ENCODE peak calls at places on chromosomes 3 and 15, in ten cellular contexts. K is NCI-H460; H is hippocampal formation; U is stimulated activated CD4-positive, alpha-beta T cell treated with anti-CD3 and anti-CD28 coated beads, Interleukin-15, amount 100 ng/mL, for 1 hour; J is activated T-helper 9 cell treated with anti-CD3 and anti-CD28 coated beads, Interleukin-2, amount 50 U/mL, for 16 hours; O is EL; N is amygdala; T is stromal cell of bone marrow; S is GM03348; I is pancreas. Z is an unnamed sample.

GRCh38 chr15:62739507-62739906 is 303.0 kb upstream of the TPM1 start:
- DNase-seq in K (no peak), H (no peak), U (no peak), J (no peak), O (peak), N (no peak), T (no peak), S (peak), I (no peak), Z (no peak)

GRCh38 chr3:134644731-134645514 is 5.9 kb downstream of the KY start:
- DNase-seq in K (no peak), H (no peak), U (no peak), J (no peak), O (no peak), N (no peak), T (no peak), S (no peak), I (no peak), Z (no peak)

GRCh38 chr3:149600619-149601018 is 57.2 kb downstream of the WWTR1 start:
- DNase-seq in K (no peak), H (no peak), U (no peak), J (no peak), O (no peak), N (no peak), T (no peak), S (no peak), I (no peak), Z (no peak)

GRCh38 chr15:27990411-27991338 is 108.4 kb downstream of the OCA2 start:
- DNase-seq in K (no peak), H (no peak), U (no peak), J (no peak), O (no peak), N (no peak), T (no peak), S (no peak), I (no peak), Z (no peak)

GRCh38 chr3:197022405-197023231 is 7.0 kb downstream of the MELTF start:
- DNase-seq in K (no peak), H (no peak), U (no peak), J (no peak), O (no peak), N (no peak), T (no peak), S (no peak), I (no peak), Z (no peak)

GRCh38 chr15:57544840-57545239 is 46.9 kb upstream of the MYZAP start:
- DNase-seq in K (no peak), H (no peak), U (no peak), J (no peak), O (no peak), N (no peak), T (no peak), S (no peak), I (no peak), Z (no peak)

GRCh38 chr15:63942486-63943365 is 103.6 kb downstream of the DAPK2 start:
- DNase-seq in K (no peak), H (no peak), U (no peak), J (no peak), O (no peak), N (no peak), T (no peak), S (no peak), I (no peak), Z (no peak)

GRCh38 chr15:58021332-58022230 is 43.9 kb downstream of the ALDH1A2 start:
- DNase-seq in K (no peak), H (no peak), U (no peak), J (no peak), O (no peak), N (no peak), T (no peak), S (no peak), I (peak), Z (no peak)

GRCh38 chr3:171648079-171648478 is 162.2 kb downstream of the PLD1 start:
- DNase-seq in K (no peak), H (no peak), U (no peak), J (no peak), O (no peak), N (no peak), T (no peak), S (no peak), I (no peak), Z (no peak)

GRCh38 chr3:34650131-34650530 is 851.7 kb downstream of the PDCD6IP start:
- DNase-seq in K (no peak), H (no peak), U (no peak), J (no peak), O (no peak), N (no peak), T (no peak), S (no peak), I (no peak), Z (no peak)

GRCh38 chr3:45343947-45344346 is 44.4 kb upstream of the LARS2 start:
- DNase-seq in K (no peak), H (no peak), U (no peak), J (no peak), O (peak), N (no peak), T (no peak), S (no peak), I (no peak), Z (no peak)

GRCh38 chr3:193831495-193832455 is 238.8 kb downstream of the OPA1 start:
- DNase-seq in K (no peak), H (peak), U (no peak), J (no peak), O (no peak), N (peak), T (no peak), S (no peak), I (no peak), Z (no peak)

GRCh38 chr3:190696777-190697501 is 165.6 kb downstream of the GMNC start:
- DNase-seq in K (peak), H (no peak), U (no peak), J (no peak), O (peak), N (no peak), T (no peak), S (peak), I (no peak), Z (no peak)

GRCh38 chr15:55829826-55830225 is 86.9 kb upstream of the PRTG start:
- DNase-seq in K (no peak), H (no peak), U (no peak), J (no peak), O (no peak), N (no peak), T (no peak), S (no peak), I (no peak), Z (no peak)

GRCh38 chr3:71709908-71710511 is 15.2 kb downstream of the EIF4E3 start:
- DNase-seq in K (no peak), H (no peak), U (no peak), J (no peak), O (no peak), N (no peak), T (no peak), S (no peak), I (peak), Z (no peak)

GRCh38 chr15:60917469-60918130 is 311.5 kb downstream of the RORA start:
- DNase-seq in K (no peak), H (peak), U (no peak), J (no peak), O (no peak), N (no peak), T (no peak), S (peak), I (peak), Z (no peak)

GRCh38 chr3:185399629-185400339 is 36.8 kb downstream of the MAP3K13 start:
- DNase-seq in K (no peak), H (no peak), U (no peak), J (no peak), O (no peak), N (no peak), T (no peak), S (no peak), I (no peak), Z (no peak)

GRCh38 chr15:71447328-71448250 is 332.3 kb downstream of the THSD4 start:
- DNase-seq in K (no peak), H (no peak), U (no peak), J (no peak), O (peak), N (no peak), T (no peak), S (peak), I (no peak), Z (no peak)

GRCh38 chr3:58188921-58189451 is 21.8 kb downstream of the DNASE1L3 start:
- DNase-seq in K (no peak), H (no peak), U (no peak), J (no peak), O (no peak), N (no peak), T (no peak), S (no peak), I (no peak), Z (no peak)

GRCh38 chr3:110773413-110773954 is 298.1 kb upstream of the NECTIN3 start:
- DNase-seq in K (no peak), H (no peak), U (no peak), J (no peak), O (peak), N (no peak), T (no peak), S (no peak), I (no peak), Z (no peak)

Z was measured in activated CD4-positive, CD25-positive, alpha-beta regulatory T cell treated with anti-CD3 and anti-CD28 coated beads, Interleukin-2, amount 50 U/mL, for 72 hours.